ENCODE peak calls at places on chromosomes 1 and 21, in ten cellular contexts. One of them, this sample, is unnamed.
A peak's percentile ranks its signal among the peaks of the same experiment; 100 is the strongest.

GRCh38 chr1:172761581-172762025 is 102.7 kb downstream of the FASLG start:
- DNase-seq in NAMALWA: no peak
- DNase-seq in fibroblast of lung: peak; percentile 53
- DNase-seq in HFFc6: peak; percentile 17
- DNase-seq in right cardiac atrium: no peak
- DNase-seq in pancreas: no peak
- DNase-seq in GM12892: no peak
- DNase-seq in iPS-NIHi11: no peak
- DNase-seq in K562: no peak
- DNase-seq in astrocyte of the spinal cord: peak; percentile 71
- DNase-seq in this sample: no peak

GRCh38 chr1:248757784-248758195 is 2.2 kb upstream of the LYPD8 start:
- DNase-seq in NAMALWA: no peak
- DNase-seq in fibroblast of lung: no peak
- DNase-seq in HFFc6: no peak
- DNase-seq in right cardiac atrium: no peak
- DNase-seq in pancreas: no peak
- DNase-seq in GM12892: no peak
- DNase-seq in iPS-NIHi11: no peak
- DNase-seq in K562: no peak
- DNase-seq in astrocyte of the spinal cord: no peak
- DNase-seq in this sample: no peak

GRCh38 chr1:230211436-230212145 is 144.6 kb downstream of the GALNT2 start:
- DNase-seq in NAMALWA: peak; percentile 41
- DNase-seq in fibroblast of lung: no peak
- DNase-seq in HFFc6: no peak
- DNase-seq in right cardiac atrium: no peak
- DNase-seq in pancreas: peak; percentile 6
- DNase-seq in GM12892: no peak
- DNase-seq in iPS-NIHi11: no peak
- DNase-seq in K562: no peak
- DNase-seq in astrocyte of the spinal cord: no peak
- DNase-seq in this sample: no peak

GRCh38 chr21:36487641-36488307 is 7.9 kb upstream of the CLDN14 start:
- DNase-seq in NAMALWA: no peak
- DNase-seq in fibroblast of lung: no peak
- DNase-seq in HFFc6: no peak
- DNase-seq in right cardiac atrium: no peak
- DNase-seq in pancreas: peak; percentile 30
- DNase-seq in GM12892: no peak
- DNase-seq in iPS-NIHi11: no peak
- DNase-seq in K562: no peak
- DNase-seq in astrocyte of the spinal cord: peak; percentile 39
- DNase-seq in this sample: no peak

GRCh38 chr1:216261631-216262030 is 161.6 kb downstream of the USH2A start:
- DNase-seq in NAMALWA: no peak
- DNase-seq in fibroblast of lung: no peak
- DNase-seq in HFFc6: no peak
- DNase-seq in right cardiac atrium: no peak
- DNase-seq in pancreas: no peak
- DNase-seq in GM12892: no peak
- DNase-seq in iPS-NIHi11: no peak
- DNase-seq in K562: no peak
- DNase-seq in astrocyte of the spinal cord: no peak
- DNase-seq in this sample: no peak

GRCh38 chr1:218259800-218260199 is 25.3 kb upstream of the RRP15 start:
- DNase-seq in NAMALWA: peak; percentile 57
- DNase-seq in fibroblast of lung: no peak
- DNase-seq in HFFc6: no peak
- DNase-seq in right cardiac atrium: no peak
- DNase-seq in pancreas: no peak
- DNase-seq in GM12892: no peak
- DNase-seq in iPS-NIHi11: peak; percentile 49
- DNase-seq in K562: peak; percentile 33
- DNase-seq in astrocyte of the spinal cord: no peak
- DNase-seq in this sample: peak; percentile 61

GRCh38 chr21:45874716-45875415 is 106.7 kb upstream of the COL6A1 start:
- DNase-seq in NAMALWA: no peak
- DNase-seq in fibroblast of lung: peak; percentile 99
- DNase-seq in HFFc6: peak; percentile 93
- DNase-seq in right cardiac atrium: peak; percentile 76
- DNase-seq in pancreas: no peak
- DNase-seq in GM12892: no peak
- DNase-seq in iPS-NIHi11: no peak
- DNase-seq in K562: no peak
- DNase-seq in astrocyte of the spinal cord: peak; percentile 98
- DNase-seq in this sample: peak; percentile 66

GRCh38 chr1:221778535-221779142 is 36.8 kb upstream of the DUSP10 start:
- DNase-seq in NAMALWA: peak; percentile 40
- DNase-seq in fibroblast of lung: no peak
- DNase-seq in HFFc6: no peak
- DNase-seq in right cardiac atrium: no peak
- DNase-seq in pancreas: no peak
- DNase-seq in GM12892: no peak
- DNase-seq in iPS-NIHi11: no peak
- DNase-seq in K562: no peak
- DNase-seq in astrocyte of the spinal cord: no peak
- DNase-seq in this sample: no peak

GRCh38 chr1:43999455-43999854 is 8.1 kb downstream of the CCDC24 start:
- DNase-seq in NAMALWA: no peak
- DNase-seq in fibroblast of lung: no peak
- DNase-seq in HFFc6: no peak
- DNase-seq in right cardiac atrium: no peak
- DNase-seq in pancreas: no peak
- DNase-seq in GM12892: no peak
- DNase-seq in iPS-NIHi11: no peak
- DNase-seq in K562: no peak
- DNase-seq in astrocyte of the spinal cord: no peak
- DNase-seq in this sample: no peak